ENCODE peak calls at places on chromosomes 2 and 18, in seven cellular contexts. M is K562, E is SK-N-SH, K is HCT116, G is Panc1, D is transverse colon, V is GM12878. L is an unnamed sample.

GRCh38 chr2:181578829-181579228 is 78.1 kb downstream of the CERKL start:
- DNase-seq in K (no peak), M (no peak), G (no peak), D (no peak), V (no peak), E (no peak), L (no peak)

GRCh38 chr2:30444283-30444682 is 2.8 kb upstream of the LCLAT1 start:
- DNase-seq in D (peak; percentile 27), G (no peak), E (no peak), M (no peak), V (no peak), K (no peak), L (no peak)

GRCh38 chr2:241912021-241912555 is 42.6 kb downstream of the RTP5 start:
- DNase-seq in G (no peak), V (no peak), D (no peak), K (no peak), M (no peak), E (no peak), L (peak; percentile 34)

GRCh38 chr2:165427686-165428085 is 41.8 kb upstream of the CSRNP3 start:
- DNase-seq in K (no peak), D (no peak), E (no peak), M (no peak), G (no peak), V (no peak), L (peak; percentile 70)

GRCh38 chr18:45686892-45687611 is 36.9 kb upstream of the SLC14A1 start:
- DNase-seq in E (no peak), G (no peak), V (no peak), K (no peak), M (no peak), D (peak; percentile 32), L (peak; percentile 90)

GRCh38 chr2:59585657-59586056 is 967.8 kb downstream of the BCL11A start:
- DNase-seq in E (peak; percentile 4), K (no peak), M (no peak), G (no peak), D (peak; percentile 24), V (no peak), L (no peak)

GRCh38 chr2:194672994-194673393 is 984.0 kb upstream of the SLC39A10 start:
- DNase-seq in M (no peak), V (no peak), G (no peak), K (no peak), E (no peak), D (no peak), L (no peak)

GRCh38 chr2:241680827-241681599 is 5.6 kb downstream of the DTYMK start:
- DNase-seq in V (no peak), M (no peak), K (no peak), E (no peak), D (no peak), G (no peak), L (no peak)

GRCh38 chr2:8578335-8579244 is 103.3 kb upstream of the ID2 start:
- DNase-seq in G (no peak), V (no peak), D (no peak), M (no peak), E (no peak), K (no peak), L (no peak)

GRCh38 chr2:70460333-70460732 is 93.3 kb downstream of the TGFA start:
- DNase-seq in E (no peak), G (no peak), D (no peak), M (no peak), V (no peak), K (no peak), L (no peak)

GRCh38 chr2:76008001-76008702 is 297.4 kb upstream of the GCFC2 start:
- DNase-seq in G (no peak), D (peak; percentile 68), M (no peak), K (no peak), V (peak; percentile 45), E (no peak), L (no peak)
- H3K4me1 ChIP-seq in G (no peaks in the 10 kb centered on the region), D (no peaks in the 10 kb centered on the region), M (no peaks in the 10 kb centered on the region), K (no peaks in the 10 kb centered on the region), V (no peaks in the 10 kb centered on the region), E (peaks cover 3% of the 10 kb centered on the region), L (no peaks in the 10 kb centered on the region)

GRCh38 chr2:10329584-10329879 is 26.8 kb downstream of the HPCAL1 start:
- DNase-seq in V (no peak), G (no peak), K (no peak), E (no peak), M (no peak), D (no peak), L (no peak)

GRCh38 chr2:10329880-10330699 is 27.4 kb downstream of the HPCAL1 start:
- DNase-seq in G (no peak), E (no peak), V (no peak), D (no peak), M (no peak), K (no peak), L (no peak)

GRCh38 chr2:10327896-10328666 is 25.4 kb downstream of the HPCAL1 start:
- DNase-seq in D (peak; percentile 52), K (no peak), M (no peak), G (no peak), E (no peak), V (no peak), L (no peak)

GRCh38 chr2:10330700-10331032 is 28.0 kb downstream of the HPCAL1 start:
- DNase-seq in M (no peak), G (no peak), D (no peak), K (no peak), V (no peak), E (no peak), L (no peak)

DNA sequence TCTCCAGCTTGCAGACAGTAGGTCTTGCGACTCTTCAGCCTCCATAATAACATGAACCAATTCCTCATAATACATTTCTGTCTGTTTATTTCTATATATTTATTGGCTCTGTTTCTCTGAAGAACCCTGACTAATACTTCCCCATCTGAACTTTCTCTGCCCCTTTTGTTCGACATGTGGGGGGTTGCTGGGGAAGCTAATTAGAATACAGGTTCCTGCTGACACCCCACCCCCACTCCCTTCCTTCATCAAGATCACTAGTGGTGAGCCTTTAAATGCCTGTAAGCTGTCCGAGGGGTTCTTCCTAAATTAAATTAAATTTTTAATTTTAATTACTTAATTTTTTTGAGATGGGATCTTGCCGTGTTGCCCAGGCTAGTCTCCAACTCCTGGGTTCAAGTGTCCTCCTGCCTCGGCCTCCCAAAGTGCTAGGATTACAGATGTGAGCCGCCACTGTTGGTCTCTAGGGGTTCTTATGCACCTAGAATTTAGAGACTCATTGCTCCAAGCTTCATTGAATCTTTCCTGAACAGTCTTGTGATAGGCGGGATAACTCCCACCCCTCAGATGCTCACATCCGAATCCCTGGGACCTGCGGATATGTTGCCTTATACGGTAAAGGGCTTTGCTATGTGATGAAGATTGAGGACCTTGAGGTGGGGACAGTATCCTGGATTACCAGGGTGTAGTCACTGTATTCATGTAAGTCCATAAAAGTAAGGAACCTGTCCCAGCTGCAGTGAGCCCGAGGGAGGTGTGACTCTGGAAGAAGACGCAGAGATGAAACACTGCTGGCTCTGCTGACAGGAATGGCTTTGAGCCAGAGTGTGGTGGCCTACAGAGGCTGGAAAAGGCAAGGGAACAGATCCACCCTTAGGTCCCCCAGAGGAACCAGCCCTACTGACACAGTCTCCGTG is 26.2 kb downstream of the HPCAL1 start:
- DNase-seq in M (no peak), E (no peak), K (no peak), V (no peak), G (no peak), D (no peak), L (no peak)
- H3K27ac ChIP-seq in M (peak overlapping the region; percentile 44), E (peak overlapping the region; percentile 50), K (peak overlapping the region; percentile 53), V (no peak overlapping the region), G (peak overlapping the region; percentile 99), D (peak overlapping the region; percentile 47), L (peak overlapping the region; percentile 57)

GRCh38 chr2:240326246-240326645 is 109.2 kb upstream of the GPC1 start:
- DNase-seq in V (no peak), K (no peak), G (no peak), M (no peak), E (no peak), D (no peak), L (no peak)
- TF ChIP-seq POLR2AphosphoS5 in V (no peak), K (no peak), G (no peak), M (no peak), E (no peak), D (no peak), L (no peak)

DNA sequence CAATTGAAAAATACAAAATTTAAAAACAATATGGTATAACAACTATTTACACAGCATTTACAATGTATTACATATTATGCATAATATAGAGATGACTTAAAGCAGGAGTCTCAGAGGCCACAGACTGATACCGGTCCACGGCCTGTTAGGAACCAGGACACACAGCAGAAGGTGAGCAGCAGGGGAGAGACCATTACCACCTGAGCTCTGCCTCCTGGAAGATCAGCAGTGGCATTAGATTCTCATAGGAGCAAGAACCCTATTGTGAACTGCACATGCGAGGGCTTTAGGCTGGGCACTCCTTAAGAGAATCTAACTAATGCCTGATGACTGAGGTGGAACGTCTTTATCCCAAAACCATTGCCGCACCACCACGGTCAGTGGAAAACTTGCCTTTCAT is 58.0 kb downstream of the SMAD2 start:
- DNase-seq in M (no peak), D (no peak), E (no peak), K (no peak), V (no peak), G (no peak), L (no peak)
- H3K4me1 ChIP-seq in M (no peaks in the 10 kb centered on the region), D (peaks cover 8% of the 10 kb centered on the region), E (peaks cover 8% of the 10 kb centered on the region), K (no peaks in the 10 kb centered on the region), V (no peaks in the 10 kb centered on the region), G (no peaks in the 10 kb centered on the region), L (no peaks in the 10 kb centered on the region)

GRCh38 chr18:25990473-25990872 is 99.9 kb downstream of the SS18 start:
- DNase-seq in M (no peak), E (no peak), K (no peak), G (no peak), D (no peak), V (no peak), L (no peak)

GRCh38 chr18:25998461-25998860 is 92.0 kb downstream of the SS18 start:
- DNase-seq in D (no peak), E (no peak), K (no peak), V (no peak), M (no peak), G (no peak), L (no peak)

DNA sequence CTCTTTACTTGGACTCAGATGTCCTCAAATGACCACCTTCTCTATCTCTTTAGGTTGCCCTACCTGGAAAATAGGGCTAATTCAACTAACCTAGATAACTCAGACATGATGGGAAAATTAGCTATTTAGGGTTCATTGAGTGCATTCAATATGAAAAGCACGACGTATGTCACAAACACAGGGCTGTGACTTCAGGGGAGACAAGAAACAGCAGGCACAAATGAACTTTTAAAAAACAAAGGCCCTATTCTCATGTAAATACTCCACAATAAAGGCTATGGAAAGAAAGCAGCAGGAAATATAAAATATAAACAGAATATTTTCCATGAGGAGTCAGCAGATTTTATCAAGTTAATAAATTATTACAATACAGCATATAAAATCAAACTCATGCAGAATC is 97.8 kb downstream of the SS18 start:
- DNase-seq in M (no peak), V (no peak), E (no peak), D (no peak), G (no peak), K (no peak), L (no peak)
- H3K27ac ChIP-seq in M (no peak overlapping the region), V (no peak overlapping the region), E (no peak overlapping the region), D (no peak overlapping the region), G (no peak overlapping the region), K (no peak overlapping the region), L (no peak overlapping the region)

GRCh38 chr2:147051248-147051647 is 793.6 kb upstream of the ACVR2A start:
- DNase-seq in M (no peak), V (no peak), G (no peak), D (no peak), K (no peak), E (no peak), L (no peak)
- TF ChIP-seq POLR2AphosphoS5 in M (no peak), V (no peak), G (no peak), D (no peak), K (no peak), E (no peak), L (no peak)

L was measured in spleen.